ENCODE peak calls at places on chromosome X, in seven cellular contexts. I, G, S, H, O, R and Z are unnamed samples.

GRCh38 chrX:131277543-131278115 is 11.5 kb downstream of the IGSF1 start:
- DNase-seq in I (no peak), G (no peak), S (peak; percentile 36), H (no peak), O (no peak), R (no peak), Z (no peak)

GRCh38 chrX:46325312-46325877 is 219.8 kb downstream of the ZNF674 start:
- DNase-seq in I (no peak), G (no peak), S (no peak), H (peak; percentile 41), O (peak; percentile 67), R (peak; percentile 0), Z (no peak)

GRCh38 chrX:10884246-10884645 is 226.9 kb upstream of the HCCS start:
- DNase-seq in I (no peak), G (no peak), S (no peak), H (peak; percentile 63), O (peak; percentile 58), R (no peak), Z (no peak)

GRCh38 chrX:30777575-30777974 is 111.5 kb downstream of the TAB3 start:
- DNase-seq in I (no peak), G (no peak), S (no peak), H (no peak), O (no peak), R (no peak), Z (no peak)

GRCh38 chrX:40496728-40497127 is 84.0 kb upstream of the ATP6AP2 start:
- DNase-seq in I (no peak), G (peak; percentile 32), S (no peak), H (peak; percentile 1), O (no peak), R (no peak), Z (no peak)

GRCh38 chrX:79270401-79270800 is 96.7 kb downstream of the ITM2A start:
- DNase-seq in I (no peak), G (no peak), S (no peak), H (peak; percentile 2), O (peak; percentile 75), R (peak; percentile 62), Z (no peak)

GRCh38 chrX:119155416-119156035 is 27.9 kb upstream of the KIAA1210 start:
- DNase-seq in I (no peak), G (no peak), S (peak; percentile 80), H (no peak), O (peak; percentile 50), R (no peak), Z (no peak)

GRCh38 chrX:17214962-17215361 is 160.0 kb upstream of the NHS start:
- DNase-seq in I (no peak), G (no peak), S (no peak), H (peak; percentile 0), O (peak; percentile 4), R (no peak), Z (no peak)

GRCh38 chrX:3815896-3816664 is 102.6 kb upstream of the PRKX start:
- DNase-seq in I (peak; percentile 55), G (peak; percentile 77), S (peak; percentile 36), H (peak; percentile 31), O (peak; percentile 62), R (peak; percentile 5), Z (no peak)

GRCh38 chrX:46865281-46865680 is 28.4 kb downstream of the RP2 start:
- DNase-seq in I (no peak), G (no peak), S (no peak), H (peak; percentile 53), O (peak; percentile 75), R (no peak), Z (no peak)

GRCh38 chrX:38803609-38804480 is 2.6 kb downstream of the MID1IP1 start:
- DNase-seq in I (peak; percentile 88), G (peak; percentile 88), S (peak; percentile 79), H (peak; percentile 85), O (peak; percentile 94), R (peak; percentile 35), Z (peak; percentile 75)

GRCh38 chrX:48071064-48071985 is at the start of gene ZNF630:
- DNase-seq in I (peak; percentile 61), G (peak; percentile 93), S (peak; percentile 60), H (peak; percentile 5), O (peak; percentile 59), R (peak; percentile 32), Z (no peak)

GRCh38 chrX:66833426-66833825 is 194.5 kb upstream of the EDA2R start:
- DNase-seq in I (no peak), G (no peak), S (no peak), H (no peak), O (no peak), R (no peak), Z (no peak)

GRCh38 chrX:88613338-88613737 is 133.7 kb upstream of the CPXCR1 start:
- DNase-seq in I (no peak), G (peak; percentile 6), S (peak; percentile 2), H (no peak), O (no peak), R (no peak), Z (no peak)

GRCh38 chrX:20067709-20068315 is 48.9 kb downstream of the MAP7D2 start:
- DNase-seq in I (peak; percentile 70), G (no peak), S (no peak), H (peak; percentile 74), O (peak; percentile 87), R (no peak), Z (no peak)